ENCODE peak calls at places on chromosomes 12 and 14, in six cellular contexts. T, O, R, N, A and L are unnamed samples.

GRCh38 chr14:99182548-99183115 is 89.4 kb downstream of the BCL11B start:
- DNase-seq in T (no peak), O (no peak), A (no peak), N (no peak), R (no peak), L (no peak)

GRCh38 chr12:22610148-22610547 is 14.8 kb upstream of the ETNK1 start:
- DNase-seq in A (no peak), N (no peak), O (no peak), T (no peak), R (no peak), L (no peak)

GRCh38 chr12:563899-564298 is 99.3 kb downstream of the NINJ2 start:
- DNase-seq in R (no peak), N (peak; percentile 75), O (no peak), A (no peak), T (no peak), L (no peak)

GRCh38 chr14:73173092-73173735 is 36.9 kb downstream of the PSEN1 start:
- DNase-seq in A (no peak), T (no peak), O (peak; percentile 39), N (peak; percentile 23), R (no peak), L (peak; percentile 59)

GRCh38 chr14:87805315-87805723 is 187.7 kb downstream of the GALC start:
- DNase-seq in T (no peak), O (peak; percentile 34), R (no peak), A (no peak), N (peak; percentile 5), L (peak; percentile 34)

GRCh38 chr12:124039276-124039675 is 66.3 kb downstream of the ZNF664 start:
- DNase-seq in T (no peak), O (no peak), R (no peak), A (no peak), N (no peak), L (peak; percentile 91)

GRCh38 chr12:46608431-46609280 is 217.1 kb downstream of the SLC38A4 start:
- DNase-seq in N (no peak), A (no peak), O (no peak), R (no peak), T (no peak), L (peak; percentile 72)

GRCh38 chr12:123431951-123432886 is 4.3 kb downstream of the RILPL2 start:
- DNase-seq in R (no peak), O (peak; percentile 54), T (no peak), A (no peak), N (no peak), L (no peak)

GRCh38 chr12:75863475-75863874 is 168.1 kb downstream of the PHLDA1 start:
- DNase-seq in T (no peak), R (no peak), A (no peak), O (no peak), N (peak; percentile 50), L (no peak)

GRCh38 chr12:59040651-59041050 is 120.3 kb upstream of the LRIG3 start:
- DNase-seq in O (no peak), N (no peak), A (no peak), T (no peak), R (no peak), L (peak; percentile 89)

GRCh38 chr14:100317897-100318808 is 5.0 kb upstream of the SLC25A47 start:
- DNase-seq in N (peak; percentile 45), T (peak; percentile 65), R (no peak), O (peak; percentile 63), A (no peak), L (peak; percentile 73)

GRCh38 chr12:132078190-132078589 is 65.9 kb downstream of the DDX51 start:
- DNase-seq in O (no peak), A (no peak), N (no peak), R (no peak), T (no peak), L (peak; percentile 83)

GRCh38 chr12:124369055-124369900 is 74.4 kb downstream of the RFLNA start:
- DNase-seq in R (peak; percentile 75), O (no peak), A (no peak), N (peak; percentile 83), T (peak; percentile 89), L (peak; percentile 97)

GRCh38 chr14:90609376-90609775 is 206.9 kb downstream of the TTC7B start:
- DNase-seq in R (no peak), A (no peak), N (no peak), O (no peak), T (peak; percentile 53), L (no peak)

GRCh38 chr12:93234641-93235040 is 143.1 kb upstream of the NUDT4 start:
- DNase-seq in T (no peak), R (no peak), O (no peak), N (no peak), A (no peak), L (no peak)

GRCh38 chr12:97575792-97576191 is 113.2 kb downstream of the RMST start:
- DNase-seq in R (no peak), O (no peak), T (no peak), A (no peak), N (no peak), L (peak; percentile 60)

GRCh38 chr14:28515571-28515970 is 251.0 kb upstream of the FOXG1 start:
- DNase-seq in O (no peak), R (no peak), T (no peak), A (no peak), N (no peak), L (peak; percentile 72)

GRCh38 chr12:11978985-11979384 is 91.8 kb upstream of the BCL2L14 start:
- DNase-seq in O (peak; percentile 36), T (no peak), A (no peak), N (no peak), R (no peak), L (no peak)

GRCh38 chr12:91931110-91931509 is 214.5 kb downstream of the BTG1 start:
- DNase-seq in O (no peak), N (peak; percentile 36), R (peak; percentile 83), T (peak; percentile 45), A (no peak), L (peak; percentile 7)